ENCODE peak calls at places on chromosomes 13 and 19, in eight cellular contexts. C is lower leg skin, R is A549, W is omental fat pad, V is ascending aorta, B is DND-41, G is GM10248, D is type B pancreatic cell. I is an unnamed sample.

GRCh38 chr19:29528946-29529645 is 3.3 kb downstream of the VSTM2B start:
- DNase-seq in W (no peak), D (no peak), G (no peak), V (no peak), R (peak), C (no peak), B (no peak), I (no peak)

GRCh38 chr19:19662866-19663291 is 597 bp downstream of the ATP13A1 start:
- DNase-seq in V (no peak), C (no peak), D (no peak), G (no peak), B (no peak), W (no peak), R (no peak), I (no peak)

GRCh38 chr19:9727644-9728043 is 40.9 kb downstream of the ZNF846 start:
- DNase-seq in W (no peak), V (no peak), C (no peak), D (no peak), R (no peak), B (no peak), G (no peak), I (no peak)

GRCh38 chr13:109786457-109787134 is at the start of gene IRS2:
- DNase-seq in V (peak), W (peak), R (peak), C (peak), D (peak), B (no peak), G (peak), I (peak)

GRCh38 chr19:35357867-35358573 is at the start of gene FFAR3:
- DNase-seq in G (peak), R (no peak), C (peak), V (peak), D (no peak), B (peak), W (no peak), I (peak)

GRCh38 chr19:36245210-36246005 is 30.5 kb downstream of the ZNF146 start:
- DNase-seq in V (no peak), D (no peak), R (no peak), G (no peak), B (no peak), W (no peak), C (no peak), I (no peak)

GRCh38 chr13:79522583-79522982 is 41.6 kb downstream of the NDFIP2 start:
- DNase-seq in B (peak), D (no peak), C (no peak), V (no peak), R (no peak), G (peak), W (no peak), I (peak)

GRCh38 chr19:3368848-3369336 is 2.5 kb downstream of the NFIC start:
- DNase-seq in R (no peak), V (no peak), G (no peak), D (no peak), B (no peak), W (no peak), C (no peak), I (no peak)

GRCh38 chr19:10344780-10345179 is 5.4 kb upstream of the ICAM3 start:
- DNase-seq in D (no peak), C (no peak), R (no peak), G (no peak), W (no peak), B (no peak), V (no peak), I (no peak)

GRCh38 chr13:56351041-56351440 is 789.7 kb upstream of the PRR20A start:
- DNase-seq in G (no peak), D (no peak), C (no peak), V (no peak), R (no peak), W (no peak), B (no peak), I (no peak)

GRCh38 chr19:3723883-3724282 is 15.7 kb downstream of the TJP3 start:
- DNase-seq in G (no peak), D (no peak), B (no peak), C (no peak), V (no peak), W (no peak), R (no peak), I (no peak)

GRCh38 chr19:41427647-41428480 is 690 bp upstream of the B3GNT8 start:
- DNase-seq in G (peak), D (no peak), W (no peak), R (no peak), C (peak), V (no peak), B (peak), I (peak)

GRCh38 chr19:51691122-51692064 is 1.7 kb upstream of the SPACA6 start:
- DNase-seq in G (no peak), C (peak), V (no peak), B (no peak), W (no peak), R (peak), D (no peak), I (no peak)

GRCh38 chr13:30204564-30204963 is 102.8 kb downstream of the KATNAL1 start:
- DNase-seq in C (no peak), B (no peak), D (no peak), W (no peak), R (no peak), V (no peak), G (peak), I (peak)

GRCh38 chr19:44648536-44649370 is 5.0 kb downstream of the PVR start:
- DNase-seq in G (no peak), C (no peak), W (no peak), D (no peak), R (no peak), V (no peak), B (no peak), I (no peak)

GRCh38 chr13:28324181-28324789 is 170.6 kb downstream of the FLT1 start:
- DNase-seq in W (no peak), D (no peak), R (peak), V (peak), C (no peak), G (peak), B (peak), I (peak)

GRCh38 chr13:66994097-66994496 is 236.0 kb downstream of the PCDH9 start:
- DNase-seq in B (peak), V (peak), R (peak), W (no peak), G (peak), D (peak), C (peak), I (peak)

GRCh38 chr19:2199215-2199614 is 35.5 kb downstream of the DOT1L start:
- DNase-seq in D (no peak), W (no peak), C (no peak), R (peak), B (no peak), G (no peak), V (no peak), I (no peak)
- TF ChIP-seq CTCF in D (peak), W (no peak), C (no peak), R (no peak), B (peak), G (peak), V (peak), I (no peak)

GRCh38 chr13:41132512-41133152 is at the start of gene KBTBD6:
- DNase-seq in V (peak), B (peak), W (peak), C (peak), G (peak), D (peak), R (peak), I (peak)
- TF ChIP-seq CTCF in V (no peak), B (no peak), W (no peak), C (no peak), G (no peak), D (no peak), R (no peak), I (no peak)

DNA sequence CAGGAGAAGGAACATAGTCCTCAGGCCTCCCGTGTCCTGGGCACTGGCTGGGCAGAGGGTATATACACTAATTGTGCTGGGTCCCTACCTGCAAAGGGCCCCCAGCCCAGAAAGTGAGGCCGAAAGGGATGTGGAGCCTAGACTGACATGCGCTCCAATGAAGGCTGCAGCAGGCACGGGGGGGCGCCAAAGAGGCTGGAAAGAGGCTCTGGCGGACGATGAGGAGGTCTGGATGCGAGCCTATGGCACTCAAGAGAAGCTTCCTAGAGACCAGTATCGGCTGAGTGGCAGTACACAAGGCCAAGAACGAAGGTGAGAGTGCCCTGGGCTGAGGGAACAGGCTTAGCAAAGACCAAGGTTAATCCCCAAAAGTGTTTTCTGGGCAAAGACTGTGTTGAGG is 16.6 kb downstream of the VRK3 start:
- DNase-seq in W (no peak), C (no peak), V (no peak), D (no peak), R (peak), B (no peak), G (no peak), I (peak)
- TF ChIP-seq CTCF in W (no peak), C (no peak), V (no peak), D (peak), R (peak), B (peak), G (peak), I (no peak)

GRCh38 chr19:14381689-14382474 is 638 bp downstream of the ADGRE5 start:
- DNase-seq in W (no peak), G (no peak), C (no peak), R (peak), D (no peak), V (peak), B (no peak), I (peak)
- TF ChIP-seq CTCF in W (no peak), G (no peak), C (no peak), R (no peak), D (no peak), V (no peak), B (no peak), I (no peak)

GRCh38 chr13:26111797-26112196 is 60.0 kb upstream of the SHISA2 start:
- DNase-seq in G (no peak), W (no peak), D (no peak), C (no peak), B (no peak), V (no peak), R (no peak), I (no peak)

GRCh38 chr13:26117620-26118019 is 65.8 kb upstream of the SHISA2 start:
- DNase-seq in C (no peak), V (no peak), D (no peak), G (no peak), R (no peak), B (no peak), W (no peak), I (no peak)

GRCh38 chr13:26112843-26113242 is 61.0 kb upstream of the SHISA2 start:
- DNase-seq in W (no peak), D (no peak), R (peak), G (no peak), V (no peak), B (no peak), C (no peak), I (no peak)
- TF ChIP-seq CTCF in W (no peak), D (peak), R (no peak), G (no peak), V (no peak), B (peak), C (no peak), I (no peak)

DNA sequence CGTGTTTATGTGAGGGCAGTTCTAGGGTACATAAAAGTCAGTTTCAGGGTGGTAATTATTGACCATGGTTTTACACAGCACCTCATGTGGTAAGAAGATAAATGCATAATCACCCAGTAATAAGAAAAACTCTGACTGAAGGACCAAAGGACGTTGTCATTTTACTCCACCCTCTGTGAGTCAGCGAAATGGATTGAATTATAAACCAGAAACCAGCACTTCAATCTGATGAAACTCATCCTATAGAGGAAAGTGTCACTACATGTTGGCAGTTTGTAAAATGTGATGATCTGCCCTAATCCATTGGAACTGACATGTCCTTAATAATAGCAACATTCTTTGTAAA is 406.8 kb downstream of the KLF5 start:
- DNase-seq in V (no peak), G (no peak), B (no peak), C (no peak), W (no peak), D (no peak), R (peak), I (no peak)
- TF ChIP-seq CTCF in V (no peak), G (no peak), B (no peak), C (no peak), W (no peak), D (no peak), R (no peak), I (no peak)

DNA sequence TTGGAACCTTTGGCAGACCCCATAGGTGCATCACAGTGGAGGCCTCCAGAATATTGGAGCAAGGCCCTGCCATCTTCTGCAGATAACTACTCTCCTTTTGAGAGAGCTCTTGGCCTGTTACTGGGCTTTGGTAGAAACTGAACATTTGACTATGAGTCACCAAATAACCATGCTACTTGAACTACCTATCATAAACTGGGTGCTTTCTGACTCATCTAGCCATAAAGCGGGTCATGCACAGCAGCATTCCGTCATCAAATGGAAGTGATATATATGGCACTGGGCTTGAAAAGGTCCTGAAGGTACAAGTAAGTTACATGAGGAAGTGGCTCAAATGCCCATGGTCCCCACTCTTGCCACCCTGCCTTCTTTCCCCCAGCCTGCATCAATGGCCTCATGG is 782.5 kb upstream of the SLITRK6 start:
- DNase-seq in W (no peak), G (no peak), C (no peak), R (no peak), V (no peak), B (no peak), D (no peak), I (no peak)
- TF ChIP-seq CTCF in W (no peak), G (no peak), C (no peak), R (no peak), V (no peak), B (no peak), D (no peak), I (no peak)

GRCh38 chr13:22002893-22003292 is 332.0 kb downstream of the FGF9 start:
- DNase-seq in G (no peak), C (no peak), D (no peak), R (no peak), V (no peak), W (no peak), B (no peak), I (no peak)
- TF ChIP-seq CTCF in G (no peak), C (no peak), D (no peak), R (no peak), V (no peak), W (no peak), B (no peak), I (no peak)

I was measured in activated CD8-positive, alpha-beta T cell treated with anti-CD3 and anti-CD28 coated beads for 36 hours.